ENCODE peak calls at places on chromosomes 11 and 22, in nine cellular contexts. One of them, this sample, is unnamed.

GRCh38 chr22:36587289-36588154 is 58.6 kb upstream of the EIF3D start:
- DNase-seq in prostate gland: no peak
- DNase-seq in HCT116: no peak
- DNase-seq in HL-60: no peak
- DNase-seq in upper lobe of left lung: no peak
- DNase-seq in vagina: no peak
- DNase-seq in Panc1: no peak
- DNase-seq in spleen: peak; percentile 35
- DNase-seq in sigmoid colon: no peak
- DNase-seq in this sample: no peak

GRCh38 chr22:45731041-45731797 is 59.6 kb downstream of the ATXN10 start:
- DNase-seq in Panc1: no peak
- DNase-seq in HCT116: no peak
- DNase-seq in vagina: no peak
- DNase-seq in spleen: no peak
- DNase-seq in sigmoid colon: no peak
- DNase-seq in upper lobe of left lung: no peak
- DNase-seq in prostate gland: no peak
- DNase-seq in HL-60: no peak
- DNase-seq in this sample: no peak

GRCh38 chr11:48037709-48038468 is 57.5 kb downstream of the PTPRJ start:
- DNase-seq in prostate gland: no peak
- DNase-seq in Panc1: no peak
- DNase-seq in vagina: no peak
- DNase-seq in spleen: peak; percentile 30
- DNase-seq in sigmoid colon: no peak
- DNase-seq in upper lobe of left lung: no peak
- DNase-seq in HL-60: no peak
- DNase-seq in HCT116: no peak
- DNase-seq in this sample: no peak

GRCh38 chr11:34278708-34279297 is 79.0 kb downstream of the ABTB2 start:
- DNase-seq in Panc1: no peak
- DNase-seq in sigmoid colon: no peak
- DNase-seq in HL-60: no peak
- DNase-seq in spleen: no peak
- DNase-seq in upper lobe of left lung: no peak
- DNase-seq in prostate gland: no peak
- DNase-seq in HCT116: no peak
- DNase-seq in vagina: no peak
- DNase-seq in this sample: no peak

GRCh38 chr11:22449441-22449840 is 111.3 kb downstream of the SLC17A6 start:
- DNase-seq in vagina: no peak
- DNase-seq in sigmoid colon: no peak
- DNase-seq in upper lobe of left lung: no peak
- DNase-seq in spleen: no peak
- DNase-seq in prostate gland: no peak
- DNase-seq in HL-60: no peak
- DNase-seq in HCT116: no peak
- DNase-seq in Panc1: no peak
- DNase-seq in this sample: no peak

GRCh38 chr22:30880847-30881246 is 87.7 kb downstream of the MORC2 start:
- DNase-seq in HCT116: no peak
- DNase-seq in sigmoid colon: no peak
- DNase-seq in vagina: no peak
- DNase-seq in HL-60: no peak
- DNase-seq in Panc1: no peak
- DNase-seq in spleen: peak; percentile 51
- DNase-seq in prostate gland: no peak
- DNase-seq in upper lobe of left lung: no peak
- DNase-seq in this sample: no peak

GRCh38 chr22:27673839-27674238 is 127.7 kb downstream of the MN1 start:
- DNase-seq in HCT116: no peak
- DNase-seq in prostate gland: no peak
- DNase-seq in spleen: peak; percentile 46
- DNase-seq in sigmoid colon: no peak
- DNase-seq in vagina: no peak
- DNase-seq in Panc1: no peak
- DNase-seq in HL-60: no peak
- DNase-seq in upper lobe of left lung: no peak
- DNase-seq in this sample: no peak

GRCh38 chr11:64810891-64811272 is 531 bp upstream of the MEN1 start:
- DNase-seq in spleen: no peak
- DNase-seq in upper lobe of left lung: no peak
- DNase-seq in HL-60: peak; percentile 38
- DNase-seq in vagina: no peak
- DNase-seq in HCT116: no peak
- DNase-seq in sigmoid colon: peak; percentile 65
- DNase-seq in prostate gland: no peak
- DNase-seq in Panc1: no peak
- DNase-seq in this sample: no peak

GRCh38 chr22:39658367-39658766 is 87.8 kb downstream of the CACNA1I start:
- DNase-seq in prostate gland: no peak
- DNase-seq in upper lobe of left lung: no peak
- DNase-seq in HL-60: no peak
- DNase-seq in sigmoid colon: no peak
- DNase-seq in spleen: no peak
- DNase-seq in vagina: no peak
- DNase-seq in HCT116: no peak
- DNase-seq in Panc1: no peak
- DNase-seq in this sample: no peak

GRCh38 chr11:12017865-12018453 is 9.5 kb upstream of the DKK3 start:
- DNase-seq in vagina: no peak
- DNase-seq in spleen: no peak
- DNase-seq in HCT116: no peak
- DNase-seq in Panc1: no peak
- DNase-seq in sigmoid colon: no peak
- DNase-seq in prostate gland: no peak
- DNase-seq in HL-60: no peak
- DNase-seq in upper lobe of left lung: no peak
- DNase-seq in this sample: no peak

GRCh38 chr11:111793863-111794262 is 27.7 kb upstream of the PPP2R1B start:
- DNase-seq in upper lobe of left lung: no peak
- DNase-seq in vagina: no peak
- DNase-seq in spleen: no peak
- DNase-seq in prostate gland: no peak
- DNase-seq in sigmoid colon: no peak
- DNase-seq in Panc1: no peak
- DNase-seq in HCT116: no peak
- DNase-seq in HL-60: no peak
- DNase-seq in this sample: no peak

GRCh38 chr22:50191041-50191740 is 5.5 kb downstream of the TRABD start:
- DNase-seq in vagina: no peak
- DNase-seq in spleen: peak; percentile 94
- DNase-seq in prostate gland: no peak
- DNase-seq in Panc1: no peak
- DNase-seq in upper lobe of left lung: peak; percentile 74
- DNase-seq in HL-60: peak; percentile 86
- DNase-seq in HCT116: no peak
- DNase-seq in sigmoid colon: no peak
- DNase-seq in this sample: no peak

GRCh38 chr22:50189849-50190181 is 4.1 kb downstream of the TRABD start:
- DNase-seq in HCT116: no peak
- DNase-seq in spleen: peak; percentile 85
- DNase-seq in prostate gland: no peak
- DNase-seq in Panc1: no peak
- DNase-seq in HL-60: no peak
- DNase-seq in upper lobe of left lung: no peak
- DNase-seq in sigmoid colon: no peak
- DNase-seq in vagina: no peak
- DNase-seq in this sample: no peak

GRCh38 chr22:50192056-50192824 is 6.5 kb downstream of the TRABD start:
- DNase-seq in spleen: peak; percentile 87
- DNase-seq in prostate gland: peak; percentile 66
- DNase-seq in vagina: no peak
- DNase-seq in HL-60: no peak
- DNase-seq in upper lobe of left lung: peak; percentile 47
- DNase-seq in HCT116: no peak
- DNase-seq in sigmoid colon: no peak
- DNase-seq in Panc1: no peak
- DNase-seq in this sample: no peak

GRCh38 chr22:50189184-50189848 is 3.6 kb downstream of the TRABD start:
- DNase-seq in spleen: peak; percentile 87
- DNase-seq in vagina: no peak
- DNase-seq in sigmoid colon: no peak
- DNase-seq in Panc1: no peak
- DNase-seq in upper lobe of left lung: no peak
- DNase-seq in prostate gland: no peak
- DNase-seq in HCT116: no peak
- DNase-seq in HL-60: no peak
- DNase-seq in this sample: no peak

DNA sequence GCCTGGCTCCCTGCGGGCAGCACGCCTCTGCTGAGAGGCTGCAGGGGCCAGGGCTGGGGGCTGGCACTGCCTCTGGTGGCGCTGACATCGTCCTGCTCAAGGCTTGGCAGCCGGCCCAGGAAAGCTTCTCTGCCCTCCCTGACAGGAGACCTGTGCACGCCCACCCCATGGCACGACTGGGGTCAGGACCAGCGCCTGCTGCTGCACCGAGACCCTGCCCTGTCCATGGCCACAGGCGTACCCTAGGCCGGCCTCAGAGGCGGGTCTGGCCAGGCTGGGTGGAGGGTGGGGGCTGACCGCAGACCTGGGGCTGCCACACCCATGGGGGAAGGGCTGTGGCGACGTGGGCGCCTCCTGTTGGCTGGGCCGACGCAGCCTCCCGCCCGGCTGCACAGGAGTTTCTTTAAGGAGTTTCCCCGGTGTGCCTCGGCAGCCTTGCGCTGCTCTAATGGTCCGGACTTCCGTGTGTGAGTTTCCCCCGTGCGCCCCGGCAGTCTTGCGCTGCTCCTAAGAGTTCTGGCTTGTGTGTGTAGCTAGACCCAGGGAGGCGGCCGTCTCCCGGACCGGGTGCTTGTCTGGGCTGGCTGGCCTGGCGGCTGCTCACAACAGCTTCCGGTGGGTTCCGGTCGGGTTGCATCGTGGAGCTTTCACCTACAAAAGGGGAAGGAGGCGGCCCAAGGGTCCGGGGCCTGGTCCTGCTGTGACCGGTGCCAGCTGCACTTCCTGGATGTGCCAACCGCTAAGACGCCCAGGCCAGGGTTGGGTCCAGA is 4.7 kb downstream of the TRABD start:
- DNase-seq in upper lobe of left lung: peak; percentile 93
- DNase-seq in spleen: peak; percentile 99
- DNase-seq in Panc1: no peak
- DNase-seq in HCT116: peak; percentile 60
- DNase-seq in prostate gland: peak; percentile 68
- DNase-seq in vagina: no peak
- DNase-seq in HL-60: peak; percentile 89
- DNase-seq in sigmoid colon: peak; percentile 87
- DNase-seq in this sample: peak; percentile 91
- TF ChIP-seq POLR2AphosphoS5 in upper lobe of left lung: peak; percentile 88
- TF ChIP-seq POLR2AphosphoS5 in spleen: peak; percentile 92
- TF ChIP-seq POLR2AphosphoS5 in Panc1: peak; percentile 56
- TF ChIP-seq POLR2AphosphoS5 in HCT116: peak; percentile 78
- TF ChIP-seq POLR2AphosphoS5 in prostate gland: peak; percentile 82
- TF ChIP-seq POLR2AphosphoS5 in vagina: peak; percentile 76
- TF ChIP-seq POLR2AphosphoS5 in HL-60: no peak
- TF ChIP-seq POLR2AphosphoS5 in sigmoid colon: no peak
- TF ChIP-seq POLR2AphosphoS5 in this sample: no peak

DNA sequence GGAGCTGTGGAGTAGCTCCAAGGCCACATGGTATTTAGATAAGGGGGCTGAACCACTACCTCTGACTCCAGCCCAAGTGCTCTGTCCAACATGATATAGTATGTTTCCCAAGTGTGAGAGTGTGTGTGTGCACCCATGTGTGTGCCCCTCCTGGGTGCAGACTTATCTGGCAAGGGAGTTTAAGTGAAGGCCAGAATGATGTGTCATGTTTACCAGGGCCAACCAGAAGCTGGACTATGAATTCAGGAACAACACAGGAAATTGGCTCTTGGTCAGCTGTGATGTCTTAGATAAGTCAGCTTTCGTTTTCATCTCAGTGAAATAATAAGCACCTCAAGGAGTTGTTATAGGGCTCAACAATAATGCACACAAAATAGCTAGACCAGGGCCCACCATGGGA is 121.1 kb downstream of the ME3 start:
- DNase-seq in HCT116: no peak
- DNase-seq in upper lobe of left lung: no peak
- DNase-seq in Panc1: no peak
- DNase-seq in vagina: peak; percentile 60
- DNase-seq in sigmoid colon: no peak
- DNase-seq in prostate gland: peak; percentile 48
- DNase-seq in HL-60: no peak
- DNase-seq in spleen: no peak
- DNase-seq in this sample: no peak
- H3K27ac ChIP-seq in HCT116: no peak overlapping the region
- H3K27ac ChIP-seq in upper lobe of left lung: peak overlapping the region; percentile 67
- H3K27ac ChIP-seq in Panc1: no peak overlapping the region
- H3K27ac ChIP-seq in vagina: peak overlapping the region; percentile 72
- H3K27ac ChIP-seq in sigmoid colon: peak overlapping the region; percentile 56
- H3K27ac ChIP-seq in prostate gland: peak overlapping the region; percentile 46
- H3K27ac ChIP-seq in HL-60: no peak overlapping the region
- H3K27ac ChIP-seq in spleen: peak overlapping the region; percentile 65
- H3K27ac ChIP-seq in this sample: peak overlapping the region; percentile 16

DNA sequence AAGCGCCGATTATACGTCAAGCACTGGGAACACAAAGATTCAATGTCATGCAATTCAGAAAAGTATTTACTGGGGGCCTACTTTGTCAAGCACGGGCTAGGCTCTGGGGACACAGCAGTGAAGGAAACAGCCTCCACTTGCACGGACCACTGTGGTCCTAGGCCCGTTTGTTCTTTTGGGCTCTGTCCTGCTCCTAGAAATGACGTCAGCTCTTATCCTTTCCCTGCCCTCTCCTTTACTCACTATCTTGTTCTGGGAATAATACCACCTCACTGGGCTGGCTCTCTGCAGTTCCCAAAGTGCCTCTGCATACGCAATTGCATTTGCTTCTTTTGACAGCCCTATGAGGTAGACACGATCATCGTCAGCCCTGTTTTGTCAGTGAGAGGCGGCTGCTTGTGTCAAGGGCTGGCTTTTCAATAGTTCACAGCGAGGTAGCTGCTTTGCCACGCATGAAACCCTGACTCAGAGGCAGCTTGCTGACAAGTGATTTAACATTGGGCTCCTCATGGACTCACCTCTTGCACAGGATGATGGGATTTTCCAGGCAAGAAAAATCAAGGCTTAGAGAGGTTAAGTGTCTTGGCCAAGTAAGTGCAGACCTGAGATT is 22.9 kb upstream of the IGSF22 start:
- DNase-seq in HL-60: no peak
- DNase-seq in HCT116: no peak
- DNase-seq in upper lobe of left lung: no peak
- DNase-seq in vagina: no peak
- DNase-seq in sigmoid colon: no peak
- DNase-seq in Panc1: no peak
- DNase-seq in spleen: no peak
- DNase-seq in prostate gland: no peak
- DNase-seq in this sample: no peak
- TF ChIP-seq POLR2AphosphoS5 in HL-60: no peak
- TF ChIP-seq POLR2AphosphoS5 in HCT116: no peak
- TF ChIP-seq POLR2AphosphoS5 in upper lobe of left lung: no peak
- TF ChIP-seq POLR2AphosphoS5 in vagina: no peak
- TF ChIP-seq POLR2AphosphoS5 in sigmoid colon: no peak
- TF ChIP-seq POLR2AphosphoS5 in Panc1: no peak
- TF ChIP-seq POLR2AphosphoS5 in spleen: no peak
- TF ChIP-seq POLR2AphosphoS5 in prostate gland: no peak
- TF ChIP-seq POLR2AphosphoS5 in this sample: no peak

DNA sequence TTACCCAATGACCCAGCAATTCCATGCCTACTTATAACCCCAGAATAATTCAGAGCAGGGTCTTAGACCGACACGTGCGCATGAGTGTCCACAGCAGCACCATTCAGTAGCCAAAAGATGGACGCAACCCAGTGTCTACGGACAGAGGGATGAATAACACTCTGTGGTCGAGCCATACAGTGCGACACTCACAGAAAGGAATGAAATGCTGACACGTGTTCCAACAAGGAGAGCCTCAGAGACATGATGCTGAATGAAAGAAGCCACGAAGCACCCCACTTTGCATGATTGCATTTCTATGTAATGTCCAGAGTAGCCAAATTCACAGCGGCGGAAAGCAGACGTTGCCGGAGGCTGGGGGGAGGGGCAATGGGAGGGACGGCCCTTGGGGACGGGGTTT is 134.4 kb downstream of the CTTN start:
- DNase-seq in vagina: no peak
- DNase-seq in sigmoid colon: no peak
- DNase-seq in prostate gland: no peak
- DNase-seq in Panc1: no peak
- DNase-seq in HCT116: no peak
- DNase-seq in spleen: peak; percentile 37
- DNase-seq in HL-60: no peak
- DNase-seq in upper lobe of left lung: no peak
- DNase-seq in this sample: no peak
- H3K27ac ChIP-seq in vagina: no peak overlapping the region
- H3K27ac ChIP-seq in sigmoid colon: no peak overlapping the region
- H3K27ac ChIP-seq in prostate gland: no peak overlapping the region
- H3K27ac ChIP-seq in Panc1: no peak overlapping the region
- H3K27ac ChIP-seq in HCT116: no peak overlapping the region
- H3K27ac ChIP-seq in spleen: no peak overlapping the region
- H3K27ac ChIP-seq in HL-60: no peak overlapping the region
- H3K27ac ChIP-seq in upper lobe of left lung: no peak overlapping the region
- H3K27ac ChIP-seq in this sample: no peak overlapping the region